ENCODE peak calls at places on chromosomes 1 and 21, in six cellular contexts. U, Z, I, C, X and L are unnamed samples.

GRCh38 chr1:29179641-29180184 is 2.0 kb downstream of the SRSF4 start:
- DNase-seq in Z (no peak), X (no peak), U (no peak), I (no peak), C (no peak), L (no peak)

GRCh38 chr1:151540021-151540981 is at the start of gene TUFT1:
- DNase-seq in Z (no peak), I (peak), U (peak), X (peak), C (peak), L (peak)

GRCh38 chr1:105362438-105362837 is 1612.7 kb downstream of the AMY1C start:
- DNase-seq in X (no peak), C (no peak), U (no peak), I (no peak), Z (no peak), L (no peak)

GRCh38 chr1:65309317-65310077 is at the start of gene DNAJC6:
- DNase-seq in Z (peak), I (peak), X (peak), C (peak), U (peak), L (peak)

GRCh38 chr1:193569696-193570269 is 383.4 kb upstream of the B3GALT2 start:
- DNase-seq in U (no peak), X (no peak), C (no peak), Z (peak), I (no peak), L (no peak)

GRCh38 chr1:33167650-33168447 is 14.0 kb downstream of the TRIM62 start:
- DNase-seq in Z (no peak), U (no peak), C (no peak), X (no peak), I (no peak), L (no peak)

GRCh38 chr1:101316276-101316675 is 79.5 kb downstream of the S1PR1 start:
- DNase-seq in I (no peak), Z (no peak), C (no peak), X (no peak), U (peak), L (no peak)

GRCh38 chr21:44375281-44375651 is 21.8 kb downstream of the TRPM2 start:
- DNase-seq in I (no peak), Z (no peak), C (peak), U (no peak), X (peak), L (peak)

GRCh38 chr1:237220243-237220642 is 178.3 kb downstream of the RYR2 start:
- DNase-seq in I (no peak), C (peak), U (no peak), X (no peak), Z (no peak), L (peak)

GRCh38 chr1:169086603-169087455 is 19.7 kb upstream of the ATP1B1 start:
- DNase-seq in Z (no peak), I (no peak), U (no peak), C (peak), X (no peak), L (no peak)

GRCh38 chr1:27339213-27339612 is 2.6 kb upstream of the SYTL1 start:
- DNase-seq in X (no peak), I (no peak), C (no peak), U (no peak), Z (no peak), L (no peak)

GRCh38 chr1:107153033-107153432 is 12.2 kb downstream of the NTNG1 start:
- DNase-seq in C (no peak), U (no peak), Z (no peak), I (no peak), X (no peak), L (no peak)

GRCh38 chr1:95974586-95974985 is 740.6 kb downstream of the RWDD3 start:
- DNase-seq in C (no peak), I (no peak), U (no peak), Z (no peak), X (no peak), L (no peak)

GRCh38 chr1:24301395-24302175 is 17.6 kb upstream of the GRHL3 start:
- DNase-seq in U (no peak), X (no peak), I (no peak), Z (no peak), C (no peak), L (no peak)